ENCODE peak calls at places on chromosomes 16 and 17, in four cellular contexts. Q is heart left ventricle, O is BE2C, K is thoracic aorta. J is an unnamed sample. For H3K27me3 and H3K4me1, the result is how much of the 10 kb centered on the place peaks cover.

GRCh38 chr17:72832306-72832705 is 260.2 kb downstream of the SLC39A11 start:
- DNase-seq in Q (no peak), O (no peak), K (no peak), J (no peak)

GRCh38 chr17:51852603-51853002 is 305.9 kb downstream of the CA10 start:
- DNase-seq in Q (no peak), O (no peak), K (no peak), J (no peak)

GRCh38 chr17:17922198-17922901 is 49.9 kb downstream of the TOM1L2 start:
- DNase-seq in Q (no peak), O (no peak), K (no peak), J (no peak)

GRCh38 chr17:17146791-17147406 is 59.2 kb downstream of the PLD6 start:
- DNase-seq in Q (no peak), O (peak), K (no peak), J (no peak)

GRCh38 chr16:28981517-28981916 is 3.3 kb upstream of the LAT start:
- DNase-seq in Q (no peak), O (peak), K (no peak), J (no peak)

GRCh38 chr16:20424129-20424866 is 15.0 kb downstream of the ACSM5 start:
- DNase-seq in Q (no peak), O (no peak), K (no peak), J (no peak)

GRCh38 chr16:50390914-50391700 is 22.3 kb upstream of the BRD7 start:
- DNase-seq in Q (no peak), O (peak), K (no peak), J (peak)

GRCh38 chr17:29588017-29588557 is 1.4 kb downstream of the GIT1 start:
- DNase-seq in Q (no peak), O (no peak), K (no peak), J (no peak)

GRCh38 chr16:28496844-28497243 is 2.4 kb downstream of the APOBR start:
- DNase-seq in Q (no peak), O (no peak), K (no peak), J (no peak)

GRCh38 chr16:84458606-84459516 is 45.6 kb downstream of the MEAK7 start:
- DNase-seq in Q (no peak), O (no peak), K (no peak), J (no peak)

GRCh38 chr16:77732241-77732946 is 10.1 kb downstream of the NUDT7 start:
- DNase-seq in Q (no peak), O (no peak), K (no peak), J (no peak)

GRCh38 chr17:3859895-3860294 is 13.8 kb upstream of the NCBP3 start:
- DNase-seq in Q (no peak), O (no peak), K (no peak), J (no peak)
- H3K27me3 ChIP-seq in Q (under half), O (under half), K (under half), J (under half)

GRCh38 chr16:87621550-87621829 is 19.2 kb downstream of the JPH3 start:
- DNase-seq in Q (no peak), O (no peak), K (no peak), J (no peak)
- H3K4me1 ChIP-seq in Q (under half), O (under half), K (under half), J (under half)

DNA sequence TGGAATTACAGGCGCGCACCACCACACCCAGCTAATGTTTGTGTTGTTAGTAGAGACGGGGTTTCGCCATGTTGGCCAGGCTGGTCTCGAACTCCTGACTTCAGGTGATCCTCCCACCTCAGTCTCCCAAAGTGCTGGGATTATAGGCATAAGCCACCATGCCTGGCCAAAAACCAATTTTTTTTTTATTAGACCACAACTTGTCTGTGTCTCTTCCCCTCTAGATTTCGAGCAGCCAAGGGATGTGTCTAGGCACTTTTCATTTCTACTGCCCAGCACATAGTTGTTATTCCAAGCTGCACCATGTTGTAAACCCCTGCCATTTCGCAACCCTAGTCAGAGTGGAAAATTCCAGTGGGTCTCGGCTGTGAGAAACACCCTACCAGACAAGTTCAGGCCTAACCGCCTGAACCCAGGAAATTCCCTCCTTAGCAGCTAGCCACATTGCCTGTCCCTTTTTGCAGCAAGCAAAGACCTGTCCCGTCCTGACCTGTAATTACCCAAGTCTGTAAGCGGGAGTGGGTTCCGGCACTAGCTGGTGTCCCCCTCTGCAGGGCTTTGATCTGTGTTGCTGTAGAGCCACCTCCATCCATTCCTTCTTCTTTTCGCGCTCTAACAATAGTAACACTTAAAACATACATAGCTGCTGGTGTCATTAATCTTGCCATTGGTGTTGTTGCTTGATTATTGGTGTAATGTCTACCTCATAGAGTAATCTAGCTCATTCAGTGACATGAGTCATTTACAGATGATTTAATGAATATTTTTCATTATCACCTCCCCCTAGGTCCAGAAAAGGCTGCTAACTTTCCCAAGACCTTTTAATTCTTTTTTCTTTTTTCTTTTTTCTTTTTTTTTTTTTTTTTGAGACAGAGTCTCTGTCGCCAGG is 77.3 kb upstream of the ATF7IP2 start:
- DNase-seq in Q (no peak), O (no peak), K (no peak), J (no peak)
- TF ChIP-seq CTCF in Q (no peak), O (no peak), K (no peak), J (no peak)

GRCh38 chr16:2333231-2333630 is 7.3 kb downstream of the ABCA3 start:
- DNase-seq in Q (no peak), O (no peak), K (no peak), J (no peak)

GRCh38 chr16:2331932-2332267 is 8.6 kb downstream of the ABCA3 start:
- DNase-seq in Q (no peak), O (no peak), K (no peak), J (no peak)

GRCh38 chr16:2337431-2338296 is 2.9 kb downstream of the ABCA3 start:
- DNase-seq in Q (no peak), O (no peak), K (no peak), J (peak)

GRCh38 chr16:2333772-2334379 is 6.7 kb downstream of the ABCA3 start:
- DNase-seq in Q (no peak), O (peak), K (no peak), J (no peak)

DNA sequence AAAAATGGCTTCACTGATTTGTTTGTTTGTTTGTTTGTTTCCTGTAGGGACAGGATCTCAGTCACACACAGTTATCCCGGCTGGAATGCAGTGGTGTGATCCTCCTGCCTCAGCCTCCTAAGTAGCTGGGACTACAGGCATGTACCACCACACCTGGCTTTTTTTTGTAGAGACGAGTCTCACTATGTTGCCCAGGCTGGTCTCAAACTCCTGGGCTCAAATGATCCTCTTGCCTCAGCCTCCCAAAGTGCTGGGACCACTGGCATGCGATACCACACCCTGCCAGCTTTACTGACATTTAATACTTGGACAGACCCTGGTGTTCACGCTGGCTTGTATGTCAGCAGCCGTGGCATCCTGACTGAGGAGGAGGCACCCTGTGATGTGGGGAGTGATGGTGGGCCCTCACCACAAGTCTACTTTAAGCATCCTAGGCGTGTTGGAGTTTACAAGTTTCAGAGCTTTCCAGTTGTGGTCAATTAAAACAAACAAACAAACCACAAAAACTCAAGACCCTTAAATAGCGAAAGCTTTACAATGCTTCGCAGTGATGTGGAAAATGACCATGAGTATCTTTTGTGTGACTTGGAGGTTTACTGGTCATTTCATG is 5.1 kb downstream of the ABCA3 start:
- DNase-seq in Q (no peak), O (no peak), K (no peak), J (no peak)
- H3K27me3 ChIP-seq in Q (under half), O (under half), K (under half), J (under half)

GRCh38 chr16:87809150-87809902 is 43.5 kb upstream of the KLHDC4 start:
- DNase-seq in Q (no peak), O (peak), K (no peak), J (no peak)

GRCh38 chr16:87806608-87807546 is 41.1 kb upstream of the KLHDC4 start:
- DNase-seq in Q (peak), O (peak), K (peak), J (peak)

GRCh38 chr16:87808108-87808507 is 42.3 kb upstream of the KLHDC4 start:
- DNase-seq in Q (no peak), O (no peak), K (no peak), J (no peak)

GRCh38 chr16:87803385-87803784 is 37.6 kb upstream of the KLHDC4 start:
- DNase-seq in Q (no peak), O (no peak), K (no peak), J (no peak)

DNA sequence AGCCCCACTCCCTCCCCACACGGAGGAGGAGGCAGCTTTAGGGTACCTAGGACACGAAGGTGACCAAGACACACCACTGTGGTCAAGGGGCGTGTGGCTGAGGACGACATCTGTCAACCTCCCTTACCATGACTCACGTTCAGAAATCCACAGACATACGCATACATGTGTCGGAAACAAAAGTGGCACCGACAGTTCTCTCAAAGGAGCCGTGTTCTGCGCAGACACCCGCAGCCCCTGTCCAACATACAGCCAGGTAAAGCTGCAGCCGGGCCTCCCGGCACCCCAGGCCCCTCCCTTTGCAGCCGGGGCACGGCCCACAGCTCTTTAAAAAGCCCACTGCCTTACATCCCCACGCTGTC is 40.4 kb upstream of the KLHDC4 start:
- DNase-seq in Q (no peak), O (no peak), K (no peak), J (no peak)
- H3K4me1 ChIP-seq in Q (under half), O (under half), K (under half), J (under half)

J was measured in ascending aorta.